ENCODE peak calls at places on chromosomes 4 and X, in eight cellular contexts. V, Y, F, M, X, I, S and N are unnamed samples.

GRCh38 chr4:153038493-153039311 is 102.6 kb downstream of the FHDC1 start:
- DNase-seq in F (no peak), M (no peak), X (no peak), V (peak), Y (peak), S (no peak), I (no peak), N (peak)

GRCh38 chrX:18290200-18290599 is 64.3 kb downstream of the SCML2 start:
- DNase-seq in F (no peak), S (no peak), I (no peak), X (no peak), V (no peak), Y (no peak), M (no peak), N (no peak)

GRCh38 chr4:159455675-159456235 is 352.9 kb downstream of the RAPGEF2 start:
- DNase-seq in V (peak), Y (no peak), M (no peak), X (no peak), F (no peak), S (no peak), I (no peak), N (peak)

GRCh38 chrX:107324493-107325310 is 118.3 kb downstream of the DNAAF6 start:
- DNase-seq in X (peak), V (no peak), S (no peak), Y (peak), F (peak), I (no peak), M (no peak), N (no peak)

GRCh38 chrX:71930298-71930697 is 19.7 kb downstream of the NHSL2 start:
- DNase-seq in V (no peak), I (no peak), F (no peak), S (no peak), X (no peak), Y (no peak), M (no peak), N (no peak)

GRCh38 chrX:70605352-70605751 is 160.7 kb downstream of the DLG3 start:
- DNase-seq in F (no peak), M (no peak), S (no peak), X (no peak), Y (no peak), I (no peak), V (no peak), N (no peak)

GRCh38 chrX:146424422-146424821 is 385.1 kb upstream of the CXorf51B start:
- DNase-seq in S (no peak), M (no peak), X (no peak), F (no peak), Y (no peak), V (no peak), I (no peak), N (no peak)

GRCh38 chr4:118769152-118769551 is 66.8 kb downstream of the SEC24D start:
- DNase-seq in F (no peak), V (no peak), Y (no peak), X (no peak), M (no peak), S (no peak), I (no peak), N (no peak)

GRCh38 chr4:84894621-84895020 is 71.9 kb downstream of the WDFY3 start:
- DNase-seq in M (no peak), X (no peak), I (no peak), Y (peak), V (no peak), F (no peak), S (no peak), N (no peak)

GRCh38 chrX:48695925-48696300 is 621 bp upstream of the SUV39H1 start:
- DNase-seq in X (no peak), M (no peak), V (no peak), S (no peak), F (no peak), Y (no peak), I (no peak), N (no peak)

GRCh38 chrX:111868726-111869638 is 7.0 kb upstream of the TRPC5OS start:
- DNase-seq in S (no peak), V (no peak), M (no peak), F (no peak), Y (no peak), I (no peak), X (no peak), N (no peak)

GRCh38 chrX:76279007-76279406 is 106.1 kb downstream of the PBDC1 start:
- DNase-seq in I (peak), X (no peak), V (no peak), S (peak), M (no peak), F (no peak), Y (peak), N (peak)

GRCh38 chr4:154367659-154368058 is 123.9 kb downstream of the DCHS2 start:
- DNase-seq in M (no peak), I (no peak), X (no peak), Y (no peak), S (no peak), F (no peak), V (no peak), N (no peak)

GRCh38 chr4:3801931-3802550 is 35.9 kb downstream of the ADRA2C start:
- DNase-seq in M (no peak), S (no peak), Y (no peak), I (no peak), F (no peak), V (peak), X (peak), N (peak)

GRCh38 chrX:120304241-120304640 is 7.0 kb downstream of the TMEM255A start:
- DNase-seq in X (no peak), I (no peak), M (no peak), V (no peak), Y (no peak), F (no peak), S (no peak), N (no peak)

GRCh38 chrX:41737065-41737464 is 13.1 kb downstream of the GPR82 start:
- DNase-seq in X (no peak), V (no peak), S (no peak), Y (no peak), F (no peak), M (no peak), I (no peak), N (no peak)

GRCh38 chr4:27888523-27888922 is 1027.9 kb downstream of the STIM2 start:
- DNase-seq in X (no peak), M (no peak), I (no peak), V (no peak), S (no peak), F (no peak), Y (no peak), N (no peak)

GRCh38 chr4:72896515-72896914 is 173.0 kb downstream of the COX18 start:
- DNase-seq in M (no peak), F (no peak), X (no peak), I (no peak), S (no peak), Y (no peak), V (no peak), N (no peak)

GRCh38 chr4:113060853-113061252 is 11.4 kb downstream of the ANK2 start:
- DNase-seq in S (no peak), F (no peak), M (no peak), V (no peak), I (no peak), Y (no peak), X (no peak), N (no peak)

GRCh38 chr4:109691411-109691920 is 11.8 kb downstream of the CASP6 start:
- DNase-seq in Y (no peak), V (no peak), I (no peak), M (no peak), X (no peak), S (no peak), F (no peak), N (no peak)

GRCh38 chrX:154750301-154751120 is at the start of gene GAB3:
- DNase-seq in X (peak), S (peak), Y (peak), V (peak), M (no peak), I (no peak), F (peak), N (peak)

GRCh38 chr4:165537028-165537648 is 158.3 kb downstream of the CPE start:
- DNase-seq in I (no peak), S (no peak), M (no peak), F (no peak), X (no peak), Y (no peak), V (peak), N (peak)

GRCh38 chrX:1535241-1536041 is 1.5 kb downstream of the P2RY8 start:
- DNase-seq in F (no peak), V (no peak), I (no peak), M (no peak), S (peak), Y (no peak), X (no peak), N (no peak)

GRCh38 chr4:87843936-87844335 is 11.2 kb downstream of the MEPE start:
- DNase-seq in I (no peak), X (no peak), M (peak), V (no peak), F (no peak), Y (no peak), S (no peak), N (no peak)

GRCh38 chr4:115113382-115114106 is at the start of gene NDST4:
- DNase-seq in S (no peak), I (peak), M (no peak), Y (no peak), V (peak), X (no peak), F (no peak), N (peak)

GRCh38 chr4:173794662-173795061 is 264.6 kb upstream of the HAND2 start:
- DNase-seq in S (no peak), Y (no peak), X (no peak), M (no peak), I (no peak), F (no peak), V (no peak), N (no peak)

GRCh38 chr4:27154706-27155105 is 294.1 kb downstream of the STIM2 start:
- DNase-seq in Y (no peak), F (no peak), M (peak), V (no peak), I (no peak), S (no peak), X (no peak), N (peak)

GRCh38 chrX:51395807-51396728 is 63.4 kb downstream of the NUDT10 start:
- DNase-seq in V (no peak), M (no peak), S (peak), F (peak), I (peak), Y (peak), X (peak), N (peak)

GRCh38 chr4:118918388-118918787 is 29.7 kb downstream of the SYNPO2 start:
- DNase-seq in I (no peak), Y (no peak), S (no peak), F (no peak), X (no peak), V (no peak), M (no peak), N (no peak)

GRCh38 chr4:130124066-130124465 is 1028.1 kb downstream of the C4orf33 start:
- DNase-seq in S (no peak), I (no peak), V (no peak), M (no peak), F (no peak), Y (no peak), X (no peak), N (no peak)

GRCh38 chrX:103562801-103563200 is 22.5 kb upstream of the TCEAL4 start:
- DNase-seq in Y (no peak), M (no peak), I (no peak), X (no peak), S (no peak), V (no peak), F (no peak), N (no peak)

GRCh38 chrX:71128915-71129765 is 10.7 kb downstream of the MED12 start:
- DNase-seq in I (peak), Y (peak), M (no peak), S (peak), V (no peak), F (peak), X (peak), N (peak)

GRCh38 chr4:185761352-185762235 is 50.4 kb downstream of the SORBS2 start:
- DNase-seq in M (no peak), Y (no peak), X (no peak), V (no peak), I (no peak), S (no peak), F (no peak), N (no peak)

GRCh38 chrX:39652336-39652735 is 445.4 kb downstream of the BCOR start:
- DNase-seq in M (no peak), I (no peak), Y (no peak), X (peak), S (no peak), F (no peak), V (no peak), N (peak)

GRCh38 chr4:1293531-1293941 is 3.8 kb downstream of the MAEA start:
- DNase-seq in M (no peak), I (no peak), S (no peak), V (no peak), X (no peak), Y (no peak), F (no peak), N (no peak)

GRCh38 chrX:135480076-135480475 is 40.4 kb upstream of the INTS6L start:
- DNase-seq in S (no peak), Y (no peak), I (no peak), X (no peak), M (no peak), V (no peak), F (no peak), N (no peak)

GRCh38 chr4:25439913-25440477 is 62.9 kb downstream of the ANAPC4 start:
- DNase-seq in F (no peak), Y (peak), S (peak), I (peak), V (peak), M (no peak), X (peak), N (peak)

GRCh38 chrX:18173494-18174180 is 47.0 kb downstream of the BEND2 start:
- DNase-seq in X (peak), V (peak), M (no peak), Y (no peak), I (no peak), F (peak), S (no peak), N (peak)